ENCODE peak calls at places on chromosomes 11 and 22, in five cellular contexts. A is HCT116, N is K562, Z is GM12878, J is HepG2. F is an unnamed sample.

GRCh38 chr22:46364341-46365165 is 29.0 kb downstream of the TRMU start:
- DNase-seq in J (no peak), N (no peak), A (no peak), Z (no peak), F (no peak)

GRCh38 chr11:789951-790350 is at the start of gene CEND1:
- DNase-seq in N (peak), Z (no peak), A (no peak), J (no peak), F (peak)

GRCh38 chr11:67648796-67649613 is 1.5 kb downstream of the ACY3 start:
- DNase-seq in N (no peak), J (no peak), A (no peak), Z (peak), F (no peak)

GRCh38 chr22:36334081-36334831 is 53.5 kb downstream of the MYH9 start:
- DNase-seq in N (peak), J (no peak), A (no peak), Z (no peak), F (no peak)

GRCh38 chr11:73384871-73385692 is 8.9 kb downstream of the RELT start:
- DNase-seq in Z (peak), A (no peak), J (no peak), N (no peak), F (no peak)

GRCh38 chr22:43088616-43088978 is 594 bp downstream of the TTLL1 start:
- DNase-seq in A (no peak), J (no peak), Z (no peak), N (no peak), F (no peak)

GRCh38 chr11:8934735-8935478 is 2.2 kb upstream of the C11orf16 start:
- DNase-seq in N (no peak), J (peak), Z (no peak), A (peak), F (no peak)

GRCh38 chr22:31284241-31284745 is 8.0 kb downstream of the PIK3IP1 start:
- DNase-seq in N (no peak), A (no peak), Z (no peak), J (peak), F (no peak)

DNA sequence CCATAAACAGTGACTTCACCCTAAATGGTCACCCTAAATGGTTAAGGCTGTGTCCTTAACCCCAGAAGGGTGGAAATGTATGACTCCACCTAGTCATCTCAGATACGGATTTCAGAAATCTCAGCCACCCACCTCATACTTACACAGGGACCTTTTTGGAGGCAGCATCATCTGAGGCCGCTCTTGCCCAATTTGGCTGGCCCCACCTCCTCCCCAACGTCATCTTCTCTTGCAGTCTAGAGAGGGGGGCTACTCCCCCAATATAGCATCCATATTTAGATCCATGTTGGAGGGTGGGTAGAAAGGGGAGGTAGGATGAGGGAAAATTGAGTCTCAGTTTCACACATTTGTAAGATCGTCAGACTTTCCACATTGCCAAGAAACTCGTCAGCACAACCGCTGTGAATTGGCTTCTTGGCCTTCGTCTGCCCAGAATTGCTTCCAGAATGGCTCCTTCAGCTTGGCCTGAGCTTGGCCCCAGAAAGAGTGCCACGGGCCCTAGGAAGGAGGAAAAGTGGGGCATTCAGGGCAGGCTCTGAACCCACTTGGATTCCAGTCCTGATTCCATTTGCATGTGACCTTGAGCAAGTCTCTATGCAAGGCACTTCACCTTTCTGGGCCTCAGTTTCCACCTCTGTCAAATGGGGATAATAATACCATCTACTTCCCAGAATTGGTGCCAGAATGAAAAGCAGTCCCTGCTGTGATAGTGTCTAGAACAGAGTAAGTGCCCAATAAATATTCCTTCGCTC is 31.5 kb upstream of the SLC35C1 start:
- DNase-seq in A (no peak), J (no peak), N (no peak), Z (no peak), F (no peak)
- TF ChIP-seq ATF3 in A (no peak), J (no peak), N (no peak), Z (no peak), F (no peak)

DNA sequence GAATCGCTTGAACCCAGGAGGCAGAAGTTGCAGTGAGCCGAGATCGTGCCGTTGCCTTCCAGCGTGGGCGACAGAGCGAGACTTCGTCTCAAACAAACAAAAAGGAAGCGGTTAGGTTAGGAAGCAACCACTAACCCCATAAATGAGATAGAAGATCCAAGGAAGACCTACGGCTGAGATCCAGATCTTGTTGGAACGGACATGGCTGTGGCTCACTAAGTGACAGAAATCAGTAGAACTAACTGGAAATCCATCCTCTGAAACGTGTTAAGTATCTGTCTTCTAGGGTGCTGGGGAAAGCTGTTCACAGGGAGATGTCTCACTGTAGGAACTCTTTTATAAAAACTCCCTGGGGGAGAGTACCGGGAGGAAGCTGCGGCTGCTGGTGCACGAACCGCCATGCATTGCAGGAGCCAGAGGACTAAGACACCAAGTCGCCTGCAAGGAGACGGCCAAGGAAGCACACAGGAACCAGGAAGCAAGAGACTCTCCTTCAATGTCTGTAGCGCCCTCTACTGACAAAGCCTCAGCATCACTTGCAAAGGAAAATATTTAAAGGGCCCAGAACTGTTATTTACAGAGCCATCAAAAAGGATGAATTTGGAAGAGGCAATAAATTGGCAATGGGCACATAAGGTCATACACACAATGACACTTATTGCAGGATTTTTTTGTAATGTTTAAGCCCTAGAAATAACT is 16.9 kb upstream of the SPTY2D1 start:
- DNase-seq in N (peak), A (peak), J (peak), Z (peak), F (peak)
- TF ChIP-seq POLR2A in N (no peak), A (no peak), J (no peak), Z (peak), F (peak)

GRCh38 chr11:121323208-121323607 is 30.6 kb downstream of the SC5D start:
- DNase-seq in J (no peak), A (no peak), N (no peak), Z (no peak), F (no peak)

GRCh38 chr11:121321614-121322243 is 29.2 kb downstream of the SC5D start:
- DNase-seq in N (no peak), A (peak), Z (no peak), J (no peak), F (no peak)

DNA sequence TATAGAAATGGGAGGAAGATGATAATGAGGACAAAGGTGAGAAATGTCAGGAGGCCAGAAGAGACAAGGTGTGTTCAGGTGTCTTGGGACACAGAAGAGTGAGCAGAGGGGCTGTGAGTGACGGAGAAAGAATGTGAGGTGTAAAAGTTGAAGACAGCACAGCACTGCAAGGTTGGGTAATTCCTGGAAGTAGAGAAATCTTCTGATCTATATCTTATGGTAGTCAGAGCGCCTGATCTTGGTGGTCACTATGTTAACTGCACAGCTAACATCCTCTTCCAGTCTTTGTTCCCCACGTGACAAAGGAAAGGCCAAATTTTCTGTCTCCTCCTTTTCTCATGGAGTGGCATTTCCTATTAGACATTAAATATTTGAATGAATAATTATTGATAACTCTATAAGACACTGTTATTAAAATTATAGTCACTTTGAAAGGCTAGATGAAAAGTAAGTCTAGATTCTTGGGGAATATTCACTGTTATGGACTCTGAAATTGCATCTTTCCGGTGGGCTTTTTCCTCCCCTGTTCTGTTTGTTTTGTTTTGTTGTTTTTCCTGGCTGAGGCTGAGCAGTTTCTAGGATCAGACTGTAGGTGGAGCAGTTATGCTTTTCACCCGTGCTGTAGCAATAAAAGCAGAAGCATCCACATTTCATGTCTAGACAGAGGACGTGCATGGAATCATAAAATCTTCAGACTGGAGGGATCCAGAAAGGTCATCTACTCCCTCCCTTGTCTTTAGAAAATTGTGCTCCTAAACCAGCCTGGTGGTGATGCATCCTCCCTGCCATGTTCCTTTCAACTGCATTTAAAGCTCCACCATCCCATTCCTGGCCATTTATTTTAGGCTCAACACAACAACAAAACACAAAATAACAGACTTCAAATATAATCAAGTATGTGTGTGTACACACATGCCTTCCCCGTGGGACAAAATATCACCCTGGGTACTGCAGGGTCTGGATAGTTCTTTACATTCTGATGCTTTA is 26.6 kb downstream of the SC5D start:
- DNase-seq in Z (no peak), A (peak), J (peak), N (no peak), F (no peak)
- TF ChIP-seq ATF3 in Z (no peak), A (no peak), J (no peak), N (no peak), F (no peak)

GRCh38 chr11:94272738-94273313 is 31.6 kb upstream of the IZUMO1R start:
- DNase-seq in Z (no peak), J (no peak), A (no peak), N (no peak), F (no peak)

GRCh38 chr11:94275961-94276360 is 28.4 kb upstream of the IZUMO1R start:
- DNase-seq in A (no peak), N (no peak), J (no peak), Z (no peak), F (no peak)

GRCh38 chr11:94276943-94277342 is 27.4 kb upstream of the IZUMO1R start:
- DNase-seq in A (no peak), Z (no peak), N (no peak), J (no peak), F (no peak)

GRCh38 chr11:94271885-94272372 is 32.5 kb upstream of the IZUMO1R start:
- DNase-seq in N (no peak), Z (peak), J (no peak), A (no peak), F (no peak)
- TF ChIP-seq POLR2A in N (no peak), Z (no peak), J (no peak), A (no peak), F (no peak)

GRCh38 chr11:19777342-19778102 is 64.9 kb downstream of the NAV2 start:
- DNase-seq in A (no peak), Z (peak), J (peak), N (no peak), F (no peak)
- TF ChIP-seq ATF3 in A (no peak), Z (no peak), J (no peak), N (no peak), F (no peak)

DNA sequence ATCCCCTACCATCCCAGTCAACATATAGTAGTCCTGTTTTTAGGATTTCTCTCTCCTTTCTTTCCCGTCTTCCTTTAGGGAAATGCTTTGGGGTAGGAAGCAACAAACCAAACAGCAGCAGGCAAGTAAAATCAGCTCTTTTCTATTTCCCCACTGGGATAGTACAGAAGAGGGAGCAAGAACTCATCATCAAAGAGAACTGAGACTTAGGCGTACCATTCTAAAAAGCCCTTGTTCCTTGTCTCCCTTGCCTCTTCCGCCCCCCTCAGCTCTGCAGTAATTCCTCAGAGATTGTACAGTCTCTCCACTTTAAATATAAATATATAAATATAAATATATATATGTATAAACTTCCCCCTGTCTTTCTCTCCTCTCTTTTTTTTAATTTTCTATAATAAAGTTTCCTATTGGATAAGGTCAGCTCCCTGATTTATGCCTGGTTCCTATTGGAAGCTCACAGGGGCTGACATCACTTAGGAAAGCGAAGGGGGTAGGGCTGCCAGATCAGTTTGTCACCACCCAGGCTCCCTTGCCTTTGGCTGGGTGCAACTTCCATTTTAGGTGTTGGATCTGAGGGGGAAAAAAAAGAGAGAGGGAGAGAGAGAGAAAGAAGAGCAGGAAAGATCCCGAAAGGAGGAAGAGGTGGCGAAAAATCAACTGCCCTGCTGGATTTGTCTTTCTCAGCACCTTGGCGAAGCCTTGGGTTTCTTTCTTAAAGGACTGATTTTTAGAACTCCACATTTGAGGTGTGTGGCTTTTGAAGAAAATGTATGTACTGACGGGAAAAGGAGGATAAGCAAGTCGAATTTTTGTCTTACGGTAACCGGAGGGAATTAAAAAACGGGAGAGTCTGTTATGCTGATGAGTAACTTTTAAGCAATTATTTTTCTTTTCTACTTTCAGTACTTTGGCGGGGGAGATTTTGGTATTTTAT is at the start of gene CTNND1:
- DNase-seq in A (peak), J (peak), N (peak), Z (peak), F (peak)
- TF ChIP-seq POLR2A in A (peak), J (peak), N (peak), Z (peak), F (peak)

GRCh38 chr22:19760652-19761002 is at the start of gene TBX1:
- DNase-seq in J (no peak), A (no peak), N (no peak), Z (no peak), F (no peak)

GRCh38 chr22:19761022-19761499 is 483 bp downstream of the TBX1 start:
- DNase-seq in N (no peak), J (no peak), A (no peak), Z (no peak), F (no peak)

GRCh38 chr22:19759994-19760651 is 455 bp upstream of the TBX1 start:
- DNase-seq in A (no peak), J (no peak), Z (no peak), N (peak), F (no peak)

GRCh38 chr22:19762315-19763140 is 1.9 kb downstream of the TBX1 start:
- DNase-seq in J (no peak), A (no peak), Z (no peak), N (no peak), F (no peak)

DNA sequence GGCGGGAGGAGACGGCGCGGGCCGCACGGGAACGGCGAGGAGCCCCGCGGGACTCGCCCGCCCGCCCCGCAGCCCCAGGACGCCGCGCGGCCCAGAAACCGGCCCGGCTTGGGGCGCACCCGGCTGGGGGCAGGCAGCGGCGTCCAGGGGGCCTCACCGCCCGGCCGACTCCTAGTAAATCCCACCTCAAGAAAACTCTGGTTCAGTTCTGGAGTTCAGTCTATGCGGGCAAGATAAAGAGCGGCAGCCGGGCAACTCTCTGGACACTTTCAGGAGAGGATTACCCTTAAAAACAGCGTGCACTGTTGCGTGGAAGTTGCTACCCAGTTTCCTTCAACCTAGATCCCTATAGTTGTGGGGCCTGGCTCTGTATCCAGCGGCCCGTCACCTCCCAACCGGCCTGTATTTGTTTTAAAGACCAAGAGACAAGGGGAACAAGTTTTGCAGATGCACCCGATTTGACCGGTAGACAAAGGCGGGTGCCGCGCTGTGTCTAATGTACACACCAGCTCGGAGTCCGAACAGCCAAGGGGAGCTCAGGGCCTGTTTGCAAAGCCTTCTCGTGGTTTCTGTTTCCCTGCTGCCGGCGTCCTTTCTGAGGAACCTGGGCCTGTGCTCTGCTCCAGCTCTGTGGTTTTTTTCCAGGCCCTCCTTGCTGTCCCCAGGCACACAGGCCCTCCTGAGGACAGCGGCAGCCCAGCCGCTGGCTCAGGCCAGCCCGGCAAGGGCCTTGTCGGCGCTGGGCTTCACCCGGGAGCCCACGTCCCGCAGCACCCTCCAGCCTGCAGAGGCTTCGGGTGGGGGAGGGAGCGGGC is 1.1 kb downstream of the TBX1 start:
- DNase-seq in N (peak), Z (no peak), A (no peak), J (peak), F (no peak)
- TF ChIP-seq ATF3 in N (no peak), Z (no peak), A (no peak), J (no peak), F (no peak)

GRCh38 chr11:61750631-61751273 is 1.7 kb upstream of the MYRF start:
- DNase-seq in A (no peak), N (no peak), Z (no peak), J (no peak), F (no peak)

GRCh38 chr11:61752925-61753551 is 602 bp downstream of the MYRF start:
- DNase-seq in N (peak), J (no peak), Z (no peak), A (no peak), F (no peak)

GRCh38 chr11:61753672-61754071 is 1.2 kb downstream of the MYRF start:
- DNase-seq in N (no peak), J (no peak), A (no peak), Z (no peak), F (no peak)

GRCh38 chr11:61751384-61751783 is 1.1 kb upstream of the MYRF start:
- DNase-seq in J (peak), A (no peak), Z (no peak), N (no peak), F (no peak)

DNA sequence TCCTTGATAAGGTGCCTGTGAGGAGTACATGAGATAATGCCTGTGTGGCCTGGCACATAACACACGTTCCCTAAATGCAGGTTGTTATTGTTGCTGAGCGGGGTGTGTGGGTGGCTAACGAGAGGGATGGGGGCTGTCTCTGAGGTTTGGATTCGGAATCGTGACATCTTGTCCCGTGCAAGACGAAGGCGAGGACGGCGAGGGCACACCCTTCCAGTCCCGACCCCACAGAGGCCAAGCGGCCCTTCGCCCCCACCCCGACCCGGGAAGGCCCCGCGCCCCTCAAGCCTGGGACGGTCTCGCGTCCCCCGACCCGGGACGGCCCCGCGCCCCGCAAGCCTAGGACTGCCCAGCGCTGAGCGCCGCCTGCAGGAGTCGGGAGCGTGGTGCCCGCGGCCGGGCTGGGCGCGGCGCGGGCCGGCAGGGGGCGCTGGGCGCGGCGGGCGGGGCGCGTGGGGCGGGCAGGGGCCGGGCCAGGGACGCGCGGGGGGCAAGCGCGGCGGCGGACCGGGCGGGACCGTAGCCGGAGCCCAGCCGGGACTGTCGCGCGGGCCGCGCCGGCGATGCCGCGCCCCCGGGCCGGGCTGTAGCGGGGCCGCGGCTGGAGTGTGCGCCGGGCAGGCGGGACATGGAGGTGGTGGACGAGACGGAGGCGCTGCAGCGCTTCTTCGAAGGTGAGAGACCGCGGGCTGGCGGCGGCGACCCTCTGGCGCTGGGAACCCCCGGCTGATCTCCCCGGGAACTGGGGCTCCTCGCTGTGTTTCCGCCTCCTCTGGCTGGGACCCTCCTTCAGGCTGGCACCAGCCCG is at the start of gene MYRF:
- DNase-seq in A (no peak), N (peak), Z (no peak), J (no peak), F (peak)
- TF ChIP-seq POLR2A in A (no peak), N (no peak), Z (no peak), J (no peak), F (no peak)

GRCh38 chr11:117238221-117238620 is 5.8 kb downstream of the RNF214 start:
- DNase-seq in Z (no peak), N (no peak), A (no peak), J (no peak), F (no peak)

GRCh38 chr11:117239295-117239694 is 6.8 kb downstream of the RNF214 start:
- DNase-seq in N (no peak), J (no peak), Z (no peak), A (no peak), F (no peak)
- TF ChIP-seq ATF3 in N (no peak), J (no peak), Z (no peak), A (no peak), F (no peak)

F was measured in H1.